ENCODE peak calls at places on chromosomes 11 and 22, in seven cellular contexts. L is IMR-90; C is CD8-positive, alpha-beta T cell; X is GM13976; H is progenitor cell of endocrine pancreas; A is tibial artery; M is HCT116. P is an unnamed sample.
A peak's percentile ranks its signal among the peaks of the same experiment; 100 is the strongest.

GRCh38 chr11:19728436-19728835 is 15.8 kb downstream of the NAV2 start:
- DNase-seq in L (peak; percentile 80), C (no peak), X (no peak), H (no peak), A (peak; percentile 75), M (no peak), P (no peak)

GRCh38 chr11:89381094-89381493 is 110.1 kb downstream of the NOX4 start:
- DNase-seq in L (peak; percentile 98), C (no peak), X (no peak), H (no peak), A (no peak), M (no peak), P (no peak)

GRCh38 chr22:19035474-19036228 is 86.6 kb downstream of the DGCR2 start:
- DNase-seq in L (no peak), C (no peak), X (no peak), H (no peak), A (no peak), M (no peak), P (no peak)

GRCh38 chr11:77109236-77110019 is 6.8 kb downstream of the OMP start:
- DNase-seq in L (peak; percentile 37), C (no peak), X (no peak), H (no peak), A (no peak), M (no peak), P (no peak)

GRCh38 chr11:80388133-80388532 is 947.3 kb upstream of the TENM4 start:
- DNase-seq in L (no peak), C (no peak), X (no peak), H (no peak), A (no peak), M (no peak), P (no peak)

GRCh38 chr11:108097179-108097578 is 24.2 kb upstream of the ACAT1 start:
- DNase-seq in L (no peak), C (no peak), X (no peak), H (no peak), A (no peak), M (no peak), P (no peak)

GRCh38 chr11:10913996-10914514 is 56.2 kb upstream of the ZBED5 start:
- DNase-seq in L (no peak), C (no peak), X (no peak), H (no peak), A (no peak), M (no peak), P (no peak)

GRCh38 chr11:102332611-102332994 is 14.4 kb upstream of the BIRC2 start:
- DNase-seq in L (no peak), C (no peak), X (no peak), H (no peak), A (no peak), M (no peak), P (no peak)

GRCh38 chr11:573146-573759 is 3.0 kb upstream of the PHRF1 start:
- DNase-seq in L (no peak), C (no peak), X (no peak), H (no peak), A (no peak), M (no peak), P (no peak)

GRCh38 chr11:11960687-11961086 is 47.7 kb downstream of the DKK3 start:
- DNase-seq in L (no peak), C (peak; percentile 23), X (no peak), H (no peak), A (no peak), M (no peak), P (no peak)

GRCh38 chr11:2951235-2952110 is 22.3 kb upstream of the PHLDA2 start:
- DNase-seq in L (peak; percentile 69), C (no peak), X (no peak), H (no peak), A (no peak), M (no peak), P (no peak)

GRCh38 chr11:63564056-63564784 is 1.0 kb upstream of the PLAAT2 start:
- DNase-seq in L (no peak), C (no peak), X (peak; percentile 76), H (no peak), A (no peak), M (no peak), P (no peak)

GRCh38 chr22:29344137-29344536 is 28.6 kb upstream of the RASL10A start:
- DNase-seq in L (peak; percentile 79), C (no peak), X (no peak), H (no peak), A (no peak), M (peak; percentile 86), P (no peak)

GRCh38 chr22:23911318-23911980 is 17.3 kb downstream of the MIF start:
- DNase-seq in L (no peak), C (no peak), X (no peak), H (no peak), A (peak; percentile 55), M (no peak), P (no peak)

GRCh38 chr11:115197433-115197832 is 306.8 kb downstream of the CADM1 start:
- DNase-seq in L (peak; percentile 15), C (no peak), X (no peak), H (no peak), A (no peak), M (no peak), P (no peak)

GRCh38 chr11:96314326-96315050 is 28.5 kb downstream of the MAML2 start:
- DNase-seq in L (peak; percentile 72), C (no peak), X (no peak), H (no peak), A (no peak), M (peak; percentile 48), P (no peak)

GRCh38 chr11:88329563-88330250 is 7.8 kb downstream of the CTSC start:
- DNase-seq in L (no peak), C (no peak), X (no peak), H (no peak), A (no peak), M (no peak), P (no peak)

GRCh38 chr22:25497269-25497668 is 67.2 kb upstream of the GRK3 start:
- DNase-seq in L (peak; percentile 63), C (no peak), X (no peak), H (no peak), A (no peak), M (no peak), P (no peak)
- TF ChIP-seq CTCF in L (no peak), C (no peak), X (no peak), H (no peak), A (no peak), M (no peak), P (no peak)

GRCh38 chr11:116371146-116371545 is 401.6 kb downstream of the BUD13 start:
- DNase-seq in L (no peak), C (no peak), X (no peak), H (no peak), A (no peak), M (no peak), P (no peak)

GRCh38 chr11:116366980-116367640 is 405.7 kb downstream of the BUD13 start:
- DNase-seq in L (no peak), C (no peak), X (no peak), H (no peak), A (no peak), M (no peak), P (peak; percentile 35)

GRCh38 chr11:116364357-116364756 is 408.4 kb downstream of the BUD13 start:
- DNase-seq in L (no peak), C (no peak), X (no peak), H (no peak), A (no peak), M (no peak), P (no peak)

GRCh38 chr11:116360542-116360941 is 412.2 kb downstream of the BUD13 start:
- DNase-seq in L (no peak), C (no peak), X (no peak), H (no peak), A (no peak), M (no peak), P (no peak)

GRCh38 chr11:116366451-116366850 is 406.3 kb downstream of the BUD13 start:
- DNase-seq in L (no peak), C (no peak), X (no peak), H (no peak), A (no peak), M (no peak), P (no peak)
- TF ChIP-seq CTCF in L (no peak), C (no peak), X (no peak), H (no peak), A (no peak), M (no peak), P (no peak)

GRCh38 chr11:65557280-65558001 is 718 bp downstream of the LTBP3 start:
- DNase-seq in L (no peak), C (no peak), X (no peak), H (no peak), A (peak; percentile 74), M (no peak), P (no peak)

GRCh38 chr11:65559535-65559934 is 1.4 kb upstream of the LTBP3 start:
- DNase-seq in L (no peak), C (no peak), X (no peak), H (no peak), A (no peak), M (no peak), P (no peak)

GRCh38 chr11:65559951-65560537 is 1.9 kb upstream of the LTBP3 start:
- DNase-seq in L (peak; percentile 53), C (no peak), X (no peak), H (no peak), A (peak; percentile 72), M (peak; percentile 89), P (no peak)

GRCh38 chr11:65558002-65558784 is at the start of gene LTBP3:
- DNase-seq in L (peak; percentile 71), C (no peak), X (peak; percentile 80), H (peak; percentile 47), A (peak; percentile 96), M (no peak), P (no peak)

GRCh38 chr11:65558785-65559509 is 788 bp upstream of the LTBP3 start:
- DNase-seq in L (peak; percentile 33), C (no peak), X (no peak), H (no peak), A (peak; percentile 90), M (no peak), P (no peak)
- TF ChIP-seq CTCF in L (peak; percentile 0), C (no peak), X (no peak), H (no peak), A (no peak), M (no peak), P (no peak)

GRCh38 chr11:68912254-68912653 is 8.6 kb downstream of the IGHMBP2 start:
- DNase-seq in L (peak; percentile 34), C (no peak), X (no peak), H (no peak), A (no peak), M (no peak), P (no peak)

GRCh38 chr11:68911731-68912130 is 8.0 kb downstream of the IGHMBP2 start:
- DNase-seq in L (no peak), C (no peak), X (peak; percentile 11), H (no peak), A (no peak), M (no peak), P (no peak)

GRCh38 chr11:68905421-68906360 is 2.0 kb downstream of the IGHMBP2 start:
- DNase-seq in L (no peak), C (no peak), X (no peak), H (no peak), A (no peak), M (no peak), P (no peak)

GRCh38 chr11:68904458-68904847 is 762 bp downstream of the IGHMBP2 start:
- DNase-seq in L (no peak), C (no peak), X (peak; percentile 64), H (no peak), A (peak; percentile 76), M (no peak), P (no peak)

DNA sequence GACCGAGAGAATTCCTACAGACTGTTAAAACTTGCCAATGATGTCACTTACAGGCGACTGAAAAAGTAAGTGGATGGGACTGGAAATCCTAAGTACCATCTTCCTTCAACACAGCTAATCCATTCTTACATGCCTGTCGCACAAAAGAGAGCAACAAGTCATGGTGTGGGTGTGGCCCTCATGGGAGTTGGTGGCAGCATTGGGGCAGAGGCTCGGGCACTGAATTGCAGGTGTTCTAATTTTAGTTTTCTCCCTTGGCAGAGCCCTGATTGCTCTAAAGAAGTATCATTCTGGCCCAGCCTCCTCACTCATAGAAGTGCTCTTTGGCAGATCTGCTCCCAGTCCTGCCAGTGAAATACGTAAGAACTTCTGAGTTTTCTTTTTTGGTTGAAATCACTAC is 4.6 kb downstream of the IGHMBP2 start:
- DNase-seq in L (no peak), C (no peak), X (no peak), H (no peak), A (no peak), M (no peak), P (no peak)
- TF ChIP-seq CTCF in L (no peak), C (no peak), X (no peak), H (no peak), A (no peak), M (no peak), P (no peak)

P was measured in endothelial cell.